ENCODE peak calls at places on chromosomes 11 and 22, in ten cellular contexts. F, B, N, V, H, J, Z, C, U and D are unnamed samples.

GRCh38 chr11:70183483-70184176 is 19.5 kb upstream of the FADD start:
- DNase-seq in B (no peak), C (no peak), H (no peak), J (no peak), U (no peak), V (no peak), Z (no peak), N (no peak), F (no peak), D (no peak)

GRCh38 chr11:35031869-35032268 is 107.1 kb upstream of the CD44 start:
- DNase-seq in F (no peak), H (no peak), N (no peak), V (no peak), B (no peak), C (no peak), J (no peak), Z (no peak), U (peak; percentile 75), D (no peak)

GRCh38 chr22:12601870-12602779 is 2925.9 kb upstream of the OR11H1 start:
- DNase-seq in V (no peak), B (no peak), F (no peak), C (no peak), N (no peak), Z (no peak), H (no peak), J (no peak), U (no peak), D (no peak)

GRCh38 chr11:130427049-130427388 is 1.4 kb downstream of the ADAMTS8 start:
- DNase-seq in U (no peak), N (no peak), F (no peak), B (no peak), C (no peak), V (no peak), J (no peak), Z (no peak), H (no peak), D (no peak)

GRCh38 chr11:61688368-61689163 is 8.4 kb downstream of the DAGLA start:
- DNase-seq in U (no peak), F (peak; percentile 80), C (peak; percentile 48), J (peak; percentile 77), N (peak; percentile 73), B (peak; percentile 95), H (peak; percentile 69), V (no peak), Z (no peak), D (peak; percentile 80)

GRCh38 chr22:34866081-34866480 is 199.9 kb upstream of the ISX start:
- DNase-seq in C (no peak), J (no peak), F (no peak), V (no peak), N (no peak), B (peak; percentile 84), H (no peak), Z (no peak), U (no peak), D (no peak)

GRCh38 chr11:78798567-78799170 is 224.0 kb upstream of the NARS2 start:
- DNase-seq in H (peak; percentile 76), C (peak; percentile 92), U (no peak), N (peak; percentile 77), B (peak; percentile 93), Z (no peak), V (peak; percentile 71), F (peak; percentile 74), J (peak; percentile 55), D (peak; percentile 79)

GRCh38 chr11:16261836-16262644 is 94.3 kb downstream of the SOX6 start:
- DNase-seq in B (no peak), C (no peak), N (no peak), Z (no peak), U (no peak), V (no peak), F (no peak), H (no peak), J (no peak), D (no peak)

GRCh38 chr11:67119577-67120391 is 721 bp downstream of the KDM2A start:
- DNase-seq in V (peak; percentile 31), B (no peak), Z (no peak), H (peak; percentile 25), N (peak; percentile 19), U (no peak), F (peak; percentile 43), J (no peak), C (peak; percentile 61), D (peak; percentile 88)

GRCh38 chr11:130246719-130247118 is 68.0 kb downstream of the ZBTB44 start:
- DNase-seq in B (no peak), V (no peak), U (peak; percentile 5), C (no peak), Z (no peak), F (no peak), N (no peak), H (no peak), J (no peak), D (no peak)

GRCh38 chr11:129143335-129143734 is 48.8 kb downstream of the ARHGAP32 start:
- DNase-seq in C (no peak), V (no peak), N (peak; percentile 63), U (peak; percentile 95), Z (no peak), B (no peak), F (peak; percentile 84), H (peak; percentile 26), J (peak; percentile 79), D (peak; percentile 86)

GRCh38 chr11:97860237-97860636 is 1160.5 kb upstream of the CNTN5 start:
- DNase-seq in Z (no peak), U (no peak), H (no peak), F (no peak), N (no peak), C (no peak), J (no peak), V (no peak), B (no peak), D (no peak)

GRCh38 chr11:33920838-33921613 is 29.1 kb upstream of the LMO2 start:
- DNase-seq in B (no peak), Z (peak; percentile 69), U (no peak), J (no peak), V (no peak), N (no peak), C (no peak), H (no peak), F (no peak), D (no peak)

GRCh38 chr22:39090426-39091064 is 6.5 kb upstream of the APOBEC3H start:
- DNase-seq in B (no peak), Z (no peak), C (no peak), F (peak; percentile 29), V (no peak), H (no peak), U (peak; percentile 79), J (peak; percentile 25), N (no peak), D (no peak)

GRCh38 chr11:44305643-44306468 is 4.1 kb downstream of the ALX4 start:
- DNase-seq in N (no peak), B (no peak), F (no peak), H (no peak), J (no peak), Z (no peak), V (no peak), U (no peak), C (peak; percentile 82), D (no peak)

GRCh38 chr11:10268746-10269487 is 25.1 kb downstream of the SBF2 start:
- DNase-seq in B (no peak), N (no peak), Z (no peak), F (no peak), C (no peak), H (no peak), U (no peak), J (no peak), V (no peak), D (no peak)

GRCh38 chr11:10275714-10276113 is 18.3 kb downstream of the SBF2 start:
- DNase-seq in F (no peak), Z (no peak), B (no peak), J (no peak), C (no peak), V (no peak), H (no peak), U (no peak), N (no peak), D (no peak)

GRCh38 chr11:10274726-10275125 is 19.3 kb downstream of the SBF2 start:
- DNase-seq in J (no peak), C (no peak), N (no peak), V (no peak), B (no peak), U (no peak), F (no peak), H (no peak), Z (no peak), D (no peak)

GRCh38 chr11:10272132-10272531 is 21.9 kb downstream of the SBF2 start:
- DNase-seq in U (no peak), B (no peak), V (no peak), F (no peak), Z (no peak), C (no peak), N (no peak), J (no peak), H (no peak), D (no peak)

GRCh38 chr11:10273738-10274137 is 20.3 kb downstream of the SBF2 start:
- DNase-seq in U (no peak), N (no peak), Z (no peak), H (no peak), V (no peak), J (no peak), B (no peak), F (no peak), C (no peak), D (no peak)
- H3K27ac ChIP-seq in U (no peak overlapping the region), N (peak overlapping the region; percentile 44), Z (no peak overlapping the region), H (no peak overlapping the region), V (no peak overlapping the region), J (no peak overlapping the region), B (peak overlapping the region; percentile 64), F (no peak overlapping the region), C (no peak overlapping the region), D (no peak overlapping the region)

DNA sequence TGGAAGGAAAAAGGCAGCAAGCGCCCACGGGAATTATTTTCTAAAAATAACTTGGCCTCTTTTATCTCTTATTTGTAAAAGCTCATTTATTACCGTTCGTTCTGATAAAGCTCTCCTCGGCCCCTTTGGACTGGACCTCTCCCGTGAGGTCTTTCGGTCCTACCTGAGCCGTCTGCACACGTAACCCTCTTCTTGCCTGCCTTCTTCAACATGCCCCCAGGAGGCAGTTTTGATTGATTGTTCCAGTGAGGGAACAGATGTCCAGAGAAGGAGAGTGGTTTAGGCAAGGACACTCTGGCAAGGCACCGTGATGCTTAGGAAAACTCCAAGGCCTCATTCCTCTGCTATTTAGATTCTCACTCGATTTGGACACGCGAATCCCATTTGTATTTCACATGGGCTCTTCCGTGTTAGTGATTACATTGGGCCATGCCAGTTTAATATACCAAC is 53.1 kb upstream of the CRTAM start:
- DNase-seq in C (no peak), H (no peak), F (no peak), B (no peak), V (no peak), J (peak; percentile 25), Z (no peak), N (no peak), U (no peak), D (no peak)
- H3K4me1 ChIP-seq in C (peaks cover 7% of the 10 kb centered on the region), H (peaks cover 22% of the 10 kb centered on the region), F (peaks cover 15% of the 10 kb centered on the region), B (no peaks in the 10 kb centered on the region), V (peaks cover 9% of the 10 kb centered on the region), J (peaks cover 11% of the 10 kb centered on the region), Z (no peaks in the 10 kb centered on the region), N (no peaks in the 10 kb centered on the region), U (peaks cover 10% of the 10 kb centered on the region), D (peaks cover 19% of the 10 kb centered on the region)

GRCh38 chr11:41309716-41310115 is 149.7 kb downstream of the LRRC4C start:
- DNase-seq in J (no peak), U (no peak), V (no peak), N (no peak), Z (no peak), B (no peak), C (no peak), F (no peak), H (no peak), D (no peak)
- H3K27ac ChIP-seq in J (no peak overlapping the region), U (no peak overlapping the region), V (no peak overlapping the region), N (no peak overlapping the region), Z (no peak overlapping the region), B (no peak overlapping the region), C (no peak overlapping the region), F (no peak overlapping the region), H (no peak overlapping the region), D (no peak overlapping the region)

GRCh38 chr22:44460287-44461082 is 37.5 kb downstream of the RTL6 start:
- DNase-seq in J (no peak), B (peak; percentile 50), H (no peak), F (no peak), C (no peak), Z (no peak), V (no peak), U (no peak), N (no peak), D (no peak)
- H3K4me1 ChIP-seq in J (peaks cover 7% of the 10 kb centered on the region), B (no peaks in the 10 kb centered on the region), H (no peaks in the 10 kb centered on the region), F (peaks cover 3% of the 10 kb centered on the region), C (no peaks in the 10 kb centered on the region), Z (peaks cover 6% of the 10 kb centered on the region), V (no peaks in the 10 kb centered on the region), U (no peaks in the 10 kb centered on the region), N (no peaks in the 10 kb centered on the region), D (no peaks in the 10 kb centered on the region)